ENCODE peak calls at places on chromosomes 2 and 18, in five cellular contexts. One of them, this sample, is unnamed. For H3K4me1, the result is how much of the 10 kb centered on the place peaks cover.

GRCh38 chr2:10430886-10431622 is 17.1 kb downstream of the ODC1 start:
- DNase-seq in endothelial cell of umbilical vein: no peak
- DNase-seq in GM23338: no peak
- DNase-seq in PC-9: no peak
- DNase-seq in astrocyte: no peak
- DNase-seq in this sample: no peak

GRCh38 chr18:10751711-10752110 is 225.9 kb downstream of the NAPG start:
- DNase-seq in endothelial cell of umbilical vein: no peak
- DNase-seq in GM23338: no peak
- DNase-seq in PC-9: no peak
- DNase-seq in astrocyte: no peak
- DNase-seq in this sample: no peak

GRCh38 chr2:219521066-219521880 is 7.0 kb downstream of the ASIC4 start:
- DNase-seq in endothelial cell of umbilical vein: no peak
- DNase-seq in GM23338: peak
- DNase-seq in PC-9: no peak
- DNase-seq in astrocyte: no peak
- DNase-seq in this sample: no peak

GRCh38 chr18:11996190-11996754 is 15.0 kb downstream of the IMPA2 start:
- DNase-seq in endothelial cell of umbilical vein: no peak
- DNase-seq in GM23338: no peak
- DNase-seq in PC-9: no peak
- DNase-seq in astrocyte: no peak
- DNase-seq in this sample: no peak

GRCh38 chr2:55063226-55063625 is 13.0 kb upstream of the RTN4 start:
- DNase-seq in endothelial cell of umbilical vein: no peak
- DNase-seq in GM23338: no peak
- DNase-seq in PC-9: no peak
- DNase-seq in astrocyte: no peak
- DNase-seq in this sample: no peak

GRCh38 chr2:170235860-170236638 is 58.1 kb downstream of the MYO3B start:
- DNase-seq in endothelial cell of umbilical vein: peak
- DNase-seq in GM23338: peak
- DNase-seq in PC-9: peak
- DNase-seq in astrocyte: peak
- DNase-seq in this sample: peak

GRCh38 chr2:223994562-223995162 is 37.4 kb downstream of the MRPL44 start:
- DNase-seq in endothelial cell of umbilical vein: no peak
- DNase-seq in GM23338: no peak
- DNase-seq in PC-9: no peak
- DNase-seq in astrocyte: no peak
- DNase-seq in this sample: no peak

GRCh38 chr2:219082332-219082958 is 21.7 kb upstream of the IHH start:
- DNase-seq in endothelial cell of umbilical vein: no peak
- DNase-seq in GM23338: no peak
- DNase-seq in PC-9: no peak
- DNase-seq in astrocyte: no peak
- DNase-seq in this sample: no peak

GRCh38 chr2:225841314-225841713 is 441.8 kb downstream of the NYAP2 start:
- DNase-seq in endothelial cell of umbilical vein: no peak
- DNase-seq in GM23338: no peak
- DNase-seq in PC-9: no peak
- DNase-seq in astrocyte: peak
- DNase-seq in this sample: no peak

GRCh38 chr2:166234112-166234846 is 106.5 kb upstream of the SCN1A start:
- DNase-seq in endothelial cell of umbilical vein: peak
- DNase-seq in GM23338: no peak
- DNase-seq in PC-9: no peak
- DNase-seq in astrocyte: peak
- DNase-seq in this sample: no peak

GRCh38 chr2:36253086-36253485 is 102.5 kb upstream of the CRIM1 start:
- DNase-seq in endothelial cell of umbilical vein: no peak
- DNase-seq in GM23338: no peak
- DNase-seq in PC-9: no peak
- DNase-seq in astrocyte: peak
- DNase-seq in this sample: no peak

GRCh38 chr18:45107425-45107824 is 426.7 kb downstream of the SETBP1 start:
- DNase-seq in endothelial cell of umbilical vein: no peak
- DNase-seq in GM23338: no peak
- DNase-seq in PC-9: no peak
- DNase-seq in astrocyte: peak
- DNase-seq in this sample: peak

GRCh38 chr18:56662902-56663301 is 11.7 kb downstream of the WDR7 start:
- DNase-seq in endothelial cell of umbilical vein: no peak
- DNase-seq in GM23338: no peak
- DNase-seq in PC-9: no peak
- DNase-seq in astrocyte: no peak
- DNase-seq in this sample: no peak

GRCh38 chr2:157443795-157444642 is at the start of gene CYTIP:
- DNase-seq in endothelial cell of umbilical vein: no peak
- DNase-seq in GM23338: no peak
- DNase-seq in PC-9: no peak
- DNase-seq in astrocyte: no peak
- DNase-seq in this sample: no peak

GRCh38 chr2:138707424-138708074 is 72.6 kb downstream of the NXPH2 start:
- DNase-seq in endothelial cell of umbilical vein: no peak
- DNase-seq in GM23338: no peak
- DNase-seq in PC-9: no peak
- DNase-seq in astrocyte: peak
- DNase-seq in this sample: peak

GRCh38 chr2:108297436-108298141 is 8.9 kb downstream of the SULT1C2 start:
- DNase-seq in endothelial cell of umbilical vein: no peak
- DNase-seq in GM23338: no peak
- DNase-seq in PC-9: no peak
- DNase-seq in astrocyte: peak
- DNase-seq in this sample: peak

GRCh38 chr2:36509077-36509476 is 88.9 kb downstream of the FEZ2 start:
- DNase-seq in endothelial cell of umbilical vein: no peak
- DNase-seq in GM23338: no peak
- DNase-seq in PC-9: no peak
- DNase-seq in astrocyte: no peak
- DNase-seq in this sample: no peak

GRCh38 chr18:24611075-24611474 is 150.6 kb downstream of the HRH4 start:
- DNase-seq in endothelial cell of umbilical vein: no peak
- DNase-seq in GM23338: peak
- DNase-seq in PC-9: no peak
- DNase-seq in astrocyte: no peak
- DNase-seq in this sample: no peak

GRCh38 chr18:72910045-72910444 is 42.3 kb upstream of the NETO1 start:
- DNase-seq in endothelial cell of umbilical vein: no peak
- DNase-seq in GM23338: no peak
- DNase-seq in PC-9: no peak
- DNase-seq in astrocyte: no peak
- DNase-seq in this sample: no peak

GRCh38 chr2:127065299-127065931 is 41.5 kb downstream of the BIN1 start:
- DNase-seq in endothelial cell of umbilical vein: no peak
- DNase-seq in GM23338: no peak
- DNase-seq in PC-9: no peak
- DNase-seq in astrocyte: no peak
- DNase-seq in this sample: no peak

GRCh38 chr2:234980476-234981187 is 28.8 kb downstream of the SH3BP4 start:
- DNase-seq in endothelial cell of umbilical vein: peak
- DNase-seq in GM23338: no peak
- DNase-seq in PC-9: peak
- DNase-seq in astrocyte: peak
- DNase-seq in this sample: no peak

GRCh38 chr18:23856466-23857175 is 157.9 kb upstream of the TTC39C start:
- DNase-seq in endothelial cell of umbilical vein: no peak
- DNase-seq in GM23338: no peak
- DNase-seq in PC-9: peak
- DNase-seq in astrocyte: no peak
- DNase-seq in this sample: peak

GRCh38 chr2:98356729-98357128 is 10.5 kb downstream of the CNGA3 start:
- DNase-seq in endothelial cell of umbilical vein: no peak
- DNase-seq in GM23338: no peak
- DNase-seq in PC-9: peak
- DNase-seq in astrocyte: no peak
- DNase-seq in this sample: no peak

GRCh38 chr2:215764441-215765048 is 248.8 kb downstream of the MREG start:
- DNase-seq in endothelial cell of umbilical vein: peak
- DNase-seq in GM23338: no peak
- DNase-seq in PC-9: no peak
- DNase-seq in astrocyte: peak
- DNase-seq in this sample: peak

GRCh38 chr2:241146286-241146685 is 3.0 kb downstream of the PASK start:
- DNase-seq in endothelial cell of umbilical vein: no peak
- DNase-seq in GM23338: no peak
- DNase-seq in PC-9: no peak
- DNase-seq in astrocyte: no peak
- DNase-seq in this sample: no peak

GRCh38 chr18:13223341-13224148 is 5.0 kb downstream of the LDLRAD4 start:
- DNase-seq in endothelial cell of umbilical vein: no peak
- DNase-seq in GM23338: no peak
- DNase-seq in PC-9: no peak
- DNase-seq in astrocyte: no peak
- DNase-seq in this sample: no peak

GRCh38 chr2:54945401-54946219 is 104.6 kb downstream of the RTN4 start:
- DNase-seq in endothelial cell of umbilical vein: no peak
- DNase-seq in GM23338: no peak
- DNase-seq in PC-9: peak
- DNase-seq in astrocyte: peak
- DNase-seq in this sample: peak

GRCh38 chr2:96877513-96878159 is 7.8 kb upstream of the SEMA4C start:
- DNase-seq in endothelial cell of umbilical vein: no peak
- DNase-seq in GM23338: no peak
- DNase-seq in PC-9: no peak
- DNase-seq in astrocyte: no peak
- DNase-seq in this sample: no peak

GRCh38 chr2:241051578-241052487 is 50.3 kb downstream of the MTERF4 start:
- DNase-seq in endothelial cell of umbilical vein: no peak
- DNase-seq in GM23338: no peak
- DNase-seq in PC-9: no peak
- DNase-seq in astrocyte: no peak
- DNase-seq in this sample: no peak

DNA sequence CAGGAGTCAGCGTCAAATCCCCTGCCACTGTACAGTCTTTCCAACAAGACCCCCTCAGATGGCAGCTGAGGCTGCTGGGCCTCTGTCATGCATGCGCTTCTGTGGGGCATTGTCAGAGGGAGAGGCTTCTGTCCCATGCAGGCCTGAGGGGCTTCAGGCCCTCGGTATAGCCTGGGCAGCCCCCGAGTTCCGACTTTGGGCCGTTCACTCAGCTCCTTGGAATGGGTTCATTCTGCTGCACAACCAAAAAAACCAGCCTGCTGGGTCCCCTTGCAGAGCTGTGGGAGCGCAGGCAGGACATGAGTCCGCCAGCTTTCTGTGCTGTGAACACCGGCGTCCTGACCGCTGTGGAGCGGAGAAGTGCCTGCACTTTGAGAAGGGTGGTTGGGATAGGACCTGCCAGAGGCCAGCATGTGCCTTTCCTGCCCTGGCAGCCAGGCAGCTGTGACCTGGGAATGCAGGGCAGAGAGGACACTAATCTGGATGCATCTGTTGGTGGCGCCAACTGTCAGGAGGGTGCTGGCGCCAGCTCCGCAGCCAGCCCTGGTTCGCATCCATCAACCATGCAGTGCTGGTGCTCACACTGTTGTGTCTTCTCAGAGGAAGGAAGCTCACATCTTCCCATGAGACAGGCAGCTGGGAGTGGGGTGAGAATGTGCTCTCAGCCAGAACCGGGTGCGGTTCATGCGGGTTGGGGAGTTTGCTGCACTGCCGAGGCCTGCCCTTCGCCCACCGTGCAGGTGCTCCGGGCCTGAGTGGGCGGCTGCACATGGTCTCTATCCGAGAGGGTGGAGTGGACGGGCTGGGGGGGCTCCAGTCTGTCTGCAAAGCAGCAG is 14.3 kb downstream of the ARHGEF4 start:
- DNase-seq in endothelial cell of umbilical vein: no peak
- DNase-seq in GM23338: no peak
- DNase-seq in PC-9: no peak
- DNase-seq in astrocyte: no peak
- DNase-seq in this sample: no peak
- H3K4me1 ChIP-seq in endothelial cell of umbilical vein: under half
- H3K4me1 ChIP-seq in GM23338: under half
- H3K4me1 ChIP-seq in PC-9: under half
- H3K4me1 ChIP-seq in astrocyte: under half
- H3K4me1 ChIP-seq in this sample: under half

GRCh38 chr2:176114120-176114929 is 2.3 kb upstream of the HOXD10 start:
- DNase-seq in endothelial cell of umbilical vein: no peak
- DNase-seq in GM23338: no peak
- DNase-seq in PC-9: no peak
- DNase-seq in astrocyte: no peak
- DNase-seq in this sample: no peak
- TF ChIP-seq EZH2 in endothelial cell of umbilical vein: peak
- TF ChIP-seq EZH2 in GM23338: peak
- TF ChIP-seq EZH2 in PC-9: no peak
- TF ChIP-seq EZH2 in astrocyte: peak
- TF ChIP-seq EZH2 in this sample: peak

DNA sequence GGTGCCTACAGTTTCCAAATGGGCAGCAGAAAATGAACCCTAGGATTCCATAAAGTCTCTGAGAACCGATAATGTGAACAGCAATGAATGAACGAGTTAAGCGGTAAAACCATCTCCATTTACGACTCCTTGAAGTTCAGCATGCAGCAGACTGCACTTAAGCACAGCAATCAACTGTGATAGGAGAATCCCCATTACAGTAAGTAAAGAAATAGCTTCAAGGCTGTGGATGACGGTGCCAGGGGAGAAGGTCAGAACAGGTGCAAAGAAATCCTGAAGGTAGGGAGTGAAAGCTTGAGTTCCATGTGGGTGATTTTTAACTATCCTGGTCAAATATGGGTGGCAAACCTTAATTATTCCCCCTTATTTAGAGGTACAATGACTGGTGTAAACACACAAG is 444.4 kb downstream of the NCKAP5 start:
- DNase-seq in endothelial cell of umbilical vein: no peak
- DNase-seq in GM23338: no peak
- DNase-seq in PC-9: no peak
- DNase-seq in astrocyte: no peak
- DNase-seq in this sample: no peak
- TF ChIP-seq CTCF in endothelial cell of umbilical vein: no peak
- TF ChIP-seq CTCF in GM23338: no peak
- TF ChIP-seq CTCF in PC-9: no peak
- TF ChIP-seq CTCF in astrocyte: no peak
- TF ChIP-seq CTCF in this sample: no peak

DNA sequence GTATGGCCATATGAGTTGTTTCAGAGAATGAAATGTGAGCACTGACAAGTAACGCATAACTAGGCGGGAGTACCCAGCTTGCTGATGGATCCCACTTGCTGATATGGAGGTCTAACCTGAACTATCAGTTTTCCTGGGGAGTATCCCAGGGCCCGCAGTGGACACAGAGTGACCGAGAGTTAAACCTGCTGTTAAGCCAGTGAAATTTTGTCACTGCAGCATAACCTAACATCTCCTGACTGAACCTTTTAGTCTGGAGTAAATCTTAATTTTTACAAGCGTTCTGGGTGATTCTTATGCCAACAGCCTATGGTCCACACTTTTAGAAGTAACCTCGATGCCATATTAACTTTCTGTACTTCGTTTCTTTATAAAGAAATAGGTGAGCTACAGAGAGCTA is 54.4 kb downstream of the TGFA start:
- DNase-seq in endothelial cell of umbilical vein: no peak
- DNase-seq in GM23338: no peak
- DNase-seq in PC-9: no peak
- DNase-seq in astrocyte: no peak
- DNase-seq in this sample: no peak
- H3K4me1 ChIP-seq in endothelial cell of umbilical vein: under half
- H3K4me1 ChIP-seq in GM23338: under half
- H3K4me1 ChIP-seq in PC-9: under half
- H3K4me1 ChIP-seq in astrocyte: under half
- H3K4me1 ChIP-seq in this sample: under half

This sample was measured in mammary epithelial cell.